ENCODE peak calls at places on chromosome 4, in eight cellular contexts. One of them, this sample, is unnamed.

GRCh38 chr4:43425206-43425605 is 532.7 kb downstream of the GRXCR1 start:
- DNase-seq in NCI-H2029 treated with DMSO at 0.1 percent for 48 hours: no peak
- DNase-seq in activated naive CD4-positive, alpha-beta T cell treated with anti-CD3 and anti-CD28 coated beads for 36 hours: no peak
- DNase-seq in NCI-H2081: no peak
- DNase-seq in HT1080: no peak
- DNase-seq in right lobe of liver: no peak
- DNase-seq in stimulated activated CD4-positive, alpha-beta T cell treated with anti-CD3 and anti-CD28 coated beads, Interleukin-2, amount 100 ng/mL, for 48 hours: no peak
- DNase-seq in activated T-cell treated with anti-CD3 and anti-CD28 coated beads for 1 hour: no peak
- DNase-seq in this sample: no peak

GRCh38 chr4:164706675-164707074 is 47.3 kb upstream of the SMIM31 start:
- DNase-seq in NCI-H2029 treated with DMSO at 0.1 percent for 48 hours: no peak
- DNase-seq in activated naive CD4-positive, alpha-beta T cell treated with anti-CD3 and anti-CD28 coated beads for 36 hours: no peak
- DNase-seq in NCI-H2081: no peak
- DNase-seq in HT1080: no peak
- DNase-seq in right lobe of liver: no peak
- DNase-seq in stimulated activated CD4-positive, alpha-beta T cell treated with anti-CD3 and anti-CD28 coated beads, Interleukin-2, amount 100 ng/mL, for 48 hours: no peak
- DNase-seq in activated T-cell treated with anti-CD3 and anti-CD28 coated beads for 1 hour: no peak
- DNase-seq in this sample: no peak

GRCh38 chr4:122959441-122959840 is 37.0 kb upstream of the NUDT6 start:
- DNase-seq in NCI-H2029 treated with DMSO at 0.1 percent for 48 hours: no peak
- DNase-seq in activated naive CD4-positive, alpha-beta T cell treated with anti-CD3 and anti-CD28 coated beads for 36 hours: no peak
- DNase-seq in NCI-H2081: no peak
- DNase-seq in HT1080: no peak
- DNase-seq in right lobe of liver: no peak
- DNase-seq in stimulated activated CD4-positive, alpha-beta T cell treated with anti-CD3 and anti-CD28 coated beads, Interleukin-2, amount 100 ng/mL, for 48 hours: no peak
- DNase-seq in activated T-cell treated with anti-CD3 and anti-CD28 coated beads for 1 hour: no peak
- DNase-seq in this sample: no peak

GRCh38 chr4:26161030-26161824 is 159.6 kb upstream of the RBPJ start:
- DNase-seq in NCI-H2029 treated with DMSO at 0.1 percent for 48 hours: no peak
- DNase-seq in activated naive CD4-positive, alpha-beta T cell treated with anti-CD3 and anti-CD28 coated beads for 36 hours: no peak
- DNase-seq in NCI-H2081: no peak
- DNase-seq in HT1080: peak
- DNase-seq in right lobe of liver: no peak
- DNase-seq in stimulated activated CD4-positive, alpha-beta T cell treated with anti-CD3 and anti-CD28 coated beads, Interleukin-2, amount 100 ng/mL, for 48 hours: no peak
- DNase-seq in activated T-cell treated with anti-CD3 and anti-CD28 coated beads for 1 hour: no peak
- DNase-seq in this sample: no peak

GRCh38 chr4:48093949-48094550 is 40.0 kb downstream of the TXK start:
- DNase-seq in NCI-H2029 treated with DMSO at 0.1 percent for 48 hours: no peak
- DNase-seq in activated naive CD4-positive, alpha-beta T cell treated with anti-CD3 and anti-CD28 coated beads for 36 hours: peak
- DNase-seq in NCI-H2081: no peak
- DNase-seq in HT1080: peak
- DNase-seq in right lobe of liver: no peak
- DNase-seq in stimulated activated CD4-positive, alpha-beta T cell treated with anti-CD3 and anti-CD28 coated beads, Interleukin-2, amount 100 ng/mL, for 48 hours: peak
- DNase-seq in activated T-cell treated with anti-CD3 and anti-CD28 coated beads for 1 hour: no peak
- DNase-seq in this sample: peak

GRCh38 chr4:98359646-98360045 is 98.5 kb downstream of the RAP1GDS1 start:
- DNase-seq in NCI-H2029 treated with DMSO at 0.1 percent for 48 hours: no peak
- DNase-seq in activated naive CD4-positive, alpha-beta T cell treated with anti-CD3 and anti-CD28 coated beads for 36 hours: no peak
- DNase-seq in NCI-H2081: no peak
- DNase-seq in HT1080: no peak
- DNase-seq in right lobe of liver: no peak
- DNase-seq in stimulated activated CD4-positive, alpha-beta T cell treated with anti-CD3 and anti-CD28 coated beads, Interleukin-2, amount 100 ng/mL, for 48 hours: no peak
- DNase-seq in activated T-cell treated with anti-CD3 and anti-CD28 coated beads for 1 hour: no peak
- DNase-seq in this sample: no peak

GRCh38 chr4:74473155-74473811 is 28.3 kb downstream of the AREG start:
- DNase-seq in NCI-H2029 treated with DMSO at 0.1 percent for 48 hours: no peak
- DNase-seq in activated naive CD4-positive, alpha-beta T cell treated with anti-CD3 and anti-CD28 coated beads for 36 hours: no peak
- DNase-seq in NCI-H2081: no peak
- DNase-seq in HT1080: peak
- DNase-seq in right lobe of liver: no peak
- DNase-seq in stimulated activated CD4-positive, alpha-beta T cell treated with anti-CD3 and anti-CD28 coated beads, Interleukin-2, amount 100 ng/mL, for 48 hours: no peak
- DNase-seq in activated T-cell treated with anti-CD3 and anti-CD28 coated beads for 1 hour: no peak
- DNase-seq in this sample: no peak

GRCh38 chr4:5686338-5686737 is 22.0 kb downstream of the EVC2 start:
- DNase-seq in NCI-H2029 treated with DMSO at 0.1 percent for 48 hours: no peak
- DNase-seq in activated naive CD4-positive, alpha-beta T cell treated with anti-CD3 and anti-CD28 coated beads for 36 hours: no peak
- DNase-seq in NCI-H2081: no peak
- DNase-seq in HT1080: no peak
- DNase-seq in right lobe of liver: no peak
- DNase-seq in stimulated activated CD4-positive, alpha-beta T cell treated with anti-CD3 and anti-CD28 coated beads, Interleukin-2, amount 100 ng/mL, for 48 hours: no peak
- DNase-seq in activated T-cell treated with anti-CD3 and anti-CD28 coated beads for 1 hour: no peak
- DNase-seq in this sample: no peak

This sample was measured in erythroblast.